ENCODE peak calls at places on chromosomes 11 and 22, in five cellular contexts. V is mucosa of descending colon, H is NB4, O is MM.1S, K is testis. M is an unnamed sample.
A peak's percentile ranks its signal among the peaks of the same experiment; 100 is the strongest.

GRCh38 chr11:115784796-115785521 is 280.7 kb upstream of the CADM1 start:
- DNase-seq in O (no peak), H (no peak), K (peak; percentile 23), V (peak; percentile 28), M (no peak)

GRCh38 chr11:81725691-81726090 is 1008.0 kb downstream of the FAM181B start:
- DNase-seq in O (no peak), V (no peak), H (no peak), K (no peak), M (peak; percentile 8)

GRCh38 chr11:11119917-11120316 is 233.1 kb downstream of the CSNK2A3 start:
- DNase-seq in V (no peak), H (no peak), K (no peak), O (no peak), M (no peak)

GRCh38 chr11:3058753-3059664 is 1.8 kb upstream of the CARS1 start:
- DNase-seq in K (no peak), V (no peak), H (no peak), O (no peak), M (peak; percentile 78)

GRCh38 chr22:50001388-50002231 is 11.0 kb downstream of the IL17REL start:
- DNase-seq in K (no peak), H (no peak), O (no peak), V (no peak), M (no peak)

GRCh38 chr11:86416494-86416893 is 41.8 kb downstream of the CCDC81 start:
- DNase-seq in H (no peak), V (no peak), O (no peak), K (no peak), M (no peak)

GRCh38 chr11:77542296-77542695 is 47.5 kb upstream of the AQP11 start:
- DNase-seq in H (no peak), O (no peak), V (no peak), K (no peak), M (peak; percentile 32)

GRCh38 chr11:2204361-2205213 is 33.0 kb upstream of the TH start:
- DNase-seq in K (no peak), O (no peak), V (peak; percentile 27), H (no peak), M (no peak)

GRCh38 chr11:134544095-134544815 is 132.2 kb upstream of the B3GAT1 start:
- DNase-seq in H (no peak), K (peak; percentile 11), O (no peak), V (no peak), M (no peak)

GRCh38 chr11:109937968-109938367 is 155.2 kb upstream of the ZC3H12C start:
- DNase-seq in H (no peak), O (no peak), V (no peak), K (no peak), M (no peak)

GRCh38 chr11:109940816-109941215 is 152.4 kb upstream of the ZC3H12C start:
- DNase-seq in K (no peak), V (no peak), H (no peak), O (no peak), M (peak; percentile 82)

GRCh38 chr11:109934151-109934550 is 159.0 kb upstream of the ZC3H12C start:
- DNase-seq in K (no peak), V (no peak), O (no peak), H (no peak), M (no peak)

DNA sequence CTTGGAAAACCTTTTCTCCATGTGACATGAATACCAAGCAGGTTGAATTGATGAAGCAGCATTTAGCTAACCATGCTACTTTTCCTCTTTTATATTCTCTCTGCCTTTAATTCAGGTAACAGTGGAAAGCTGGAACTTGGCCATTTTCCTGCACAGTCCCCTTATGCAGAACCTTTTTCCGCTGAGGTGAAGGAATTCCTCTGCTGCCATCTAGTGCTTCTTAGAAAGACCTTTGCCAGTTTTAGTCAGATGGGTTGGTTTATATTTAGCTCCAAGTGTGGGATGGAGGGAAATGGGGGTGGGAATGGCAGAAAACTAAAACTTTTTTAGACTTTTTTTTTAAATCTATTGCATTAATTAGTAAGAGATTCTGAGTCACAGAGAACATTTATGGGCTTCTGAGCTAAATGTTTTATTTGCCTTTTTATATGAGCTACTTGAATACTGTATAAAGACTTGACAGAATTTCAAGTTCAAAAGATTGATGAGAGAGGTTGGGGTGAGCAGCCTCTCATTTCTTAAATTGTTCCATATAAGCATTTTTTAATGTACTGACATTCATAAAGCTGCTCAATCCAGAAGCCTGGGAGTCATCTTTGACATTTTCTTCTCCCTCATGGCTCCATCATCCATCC is 153.9 kb upstream of the ZC3H12C start:
- DNase-seq in O (peak; percentile 49), V (no peak), H (peak; percentile 56), K (peak; percentile 56), M (peak; percentile 90)
- TF ChIP-seq CTCF in O (peak; percentile 55), V (no peak), H (peak; percentile 63), K (peak; percentile 59), M (peak; percentile 77)

DNA sequence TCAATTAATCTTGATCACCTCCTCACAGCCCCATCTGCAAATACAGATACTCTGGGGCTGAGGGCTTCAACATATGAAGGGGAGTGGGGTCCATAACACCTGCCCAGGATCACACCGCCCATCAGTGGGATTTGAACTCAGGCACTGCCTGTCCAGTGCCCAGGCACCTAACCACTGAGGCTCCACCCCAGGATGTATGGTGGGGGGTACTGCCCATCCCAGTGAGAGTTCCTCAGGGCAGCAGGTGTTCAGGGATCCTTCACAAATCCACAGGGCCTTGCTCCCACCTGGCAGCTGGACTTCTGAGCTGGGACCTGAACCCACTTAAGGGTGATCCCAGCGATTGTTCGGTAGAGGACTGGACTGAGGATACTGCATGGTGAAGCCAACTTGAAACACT is 33.2 kb downstream of the PRDM11 start:
- DNase-seq in H (no peak), O (no peak), K (no peak), V (no peak), M (no peak)
- H3K4me3 ChIP-seq in H (peak overlapping the region; percentile 39), O (peak overlapping the region; percentile 52), K (peak overlapping the region; percentile 26), V (no peak overlapping the region), M (peak overlapping the region; percentile 21)

GRCh38 chr11:57335343-57336110 is at the start of gene SSRP1:
- DNase-seq in O (peak; percentile 91), V (peak; percentile 91), K (peak; percentile 93), H (peak; percentile 94), M (peak; percentile 87)
- TF ChIP-seq CTCF in O (peak; percentile 8), V (no peak), K (no peak), H (no peak), M (no peak)

GRCh38 chr11:5937868-5938602 is 4.0 kb upstream of the OR56A3 start:
- DNase-seq in K (peak; percentile 56), H (no peak), O (no peak), V (no peak), M (no peak)

GRCh38 chr11:5941951-5942350 is at the start of gene OR56A3:
- DNase-seq in H (no peak), V (no peak), K (no peak), O (no peak), M (no peak)

GRCh38 chr11:5938603-5938965 is 3.5 kb upstream of the OR56A3 start:
- DNase-seq in K (peak; percentile 66), O (no peak), V (no peak), H (no peak), M (no peak)

DNA sequence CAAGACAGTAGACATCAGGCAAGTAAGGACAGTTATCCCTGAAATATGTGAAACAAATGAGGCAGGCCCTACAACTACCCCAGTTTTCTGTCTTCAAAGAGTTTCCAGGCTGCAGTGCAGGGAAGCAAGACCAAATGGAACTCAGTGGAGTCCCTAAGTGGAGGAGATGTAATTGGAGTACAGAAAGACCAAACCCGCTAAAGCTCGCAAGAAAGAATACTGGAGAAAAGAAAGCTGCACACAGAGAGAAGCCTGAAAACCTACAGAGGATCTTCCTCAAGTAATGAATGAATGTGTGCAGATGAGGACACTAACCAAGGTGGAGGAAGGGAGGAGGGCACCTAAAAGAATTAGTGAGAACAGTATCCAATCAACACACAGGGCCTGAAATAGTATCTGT is 1.3 kb upstream of the OR56A3 start:
- DNase-seq in O (no peak), H (no peak), K (no peak), V (no peak), M (no peak)
- H3K4me3 ChIP-seq in O (no peak overlapping the region), H (no peak overlapping the region), K (no peak overlapping the region), V (no peak overlapping the region), M (no peak overlapping the region)

GRCh38 chr11:46330154-46330886 is 16.9 kb upstream of the DGKZ start:
- DNase-seq in V (no peak), K (no peak), O (no peak), H (peak; percentile 60), M (no peak)

GRCh38 chr11:46331653-46331984 is 15.6 kb upstream of the DGKZ start:
- DNase-seq in V (no peak), K (no peak), O (no peak), H (no peak), M (no peak)

GRCh38 chr11:46330887-46331652 is 16.2 kb upstream of the DGKZ start:
- DNase-seq in H (peak; percentile 69), V (no peak), O (no peak), K (no peak), M (no peak)

GRCh38 chr11:46326813-46327416 is 20.3 kb upstream of the DGKZ start:
- DNase-seq in O (no peak), V (no peak), K (no peak), H (no peak), M (no peak)

DNA sequence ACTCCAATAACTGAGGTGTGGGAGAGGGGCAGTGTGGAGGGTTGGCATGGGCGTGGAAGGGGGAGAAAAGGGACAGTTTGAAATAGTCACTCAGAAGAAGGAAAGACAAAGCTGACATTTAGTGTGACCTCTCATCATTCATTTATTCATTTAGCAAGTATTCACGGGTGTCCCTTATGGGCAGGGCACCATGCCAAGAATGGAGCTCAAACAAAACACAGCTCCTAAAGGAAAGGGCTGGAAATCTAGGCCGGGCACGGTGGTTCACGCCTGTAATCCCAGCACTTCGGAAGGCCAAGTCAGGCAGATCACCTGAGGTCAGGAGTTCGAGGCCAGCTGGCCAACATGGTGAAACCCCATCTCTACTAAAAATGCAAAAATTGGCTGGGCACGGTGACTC is 19.4 kb upstream of the DGKZ start:
- DNase-seq in K (no peak), O (no peak), H (no peak), V (no peak), M (no peak)
- TF ChIP-seq CTCF in K (no peak), O (no peak), H (no peak), V (no peak), M (no peak)

DNA sequence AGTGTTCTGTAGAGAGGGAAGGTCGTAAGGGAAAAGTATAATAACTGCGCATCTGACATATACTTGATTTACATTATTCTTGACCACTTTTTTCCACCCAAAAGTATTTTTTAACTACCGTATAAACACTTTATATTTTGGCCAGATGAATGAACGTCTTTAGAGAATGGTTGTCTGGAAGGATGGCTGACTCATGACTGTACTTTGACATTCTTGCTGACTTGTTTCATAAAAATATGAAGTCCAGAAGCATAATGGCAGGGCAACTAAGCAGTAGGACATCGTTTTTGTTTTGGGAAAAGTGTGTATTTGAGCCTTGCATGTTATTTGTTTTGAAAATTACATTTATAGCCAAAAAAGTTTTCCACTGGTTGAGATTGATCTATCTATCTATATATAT is 110.0 kb downstream of the OSBP2 start:
- DNase-seq in V (no peak), K (no peak), O (no peak), H (no peak), M (no peak)
- H3K4me3 ChIP-seq in V (no peak overlapping the region), K (no peak overlapping the region), O (no peak overlapping the region), H (no peak overlapping the region), M (no peak overlapping the region)

GRCh38 chr22:37564111-37564711 is 3.9 kb downstream of the CDC42EP1 start:
- DNase-seq in K (no peak), V (no peak), O (no peak), H (no peak), M (peak; percentile 93)
- TF ChIP-seq CTCF in K (no peak), V (no peak), O (no peak), H (no peak), M (peak; percentile 27)

DNA sequence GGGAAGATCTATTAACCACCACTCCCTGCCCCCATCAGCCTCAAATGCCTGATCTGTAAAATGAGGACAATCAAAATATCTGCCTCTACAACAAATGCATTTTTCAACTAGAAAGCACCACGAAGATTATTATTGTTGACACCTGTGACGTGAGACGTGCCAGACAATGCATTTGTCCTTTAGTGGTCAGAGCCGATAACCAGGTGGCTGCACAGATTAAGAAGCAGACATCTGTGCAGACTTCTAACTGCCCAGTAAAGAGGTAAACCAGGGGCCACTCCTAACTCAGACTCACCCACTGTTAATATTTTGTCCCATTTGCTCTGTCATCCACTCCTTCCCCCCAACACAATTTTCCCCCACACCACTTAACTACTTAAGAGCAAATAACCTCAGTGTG is 11.7 kb downstream of the PLEKHA7 start:
- DNase-seq in O (no peak), K (no peak), H (no peak), V (no peak), M (no peak)
- H3K4me3 ChIP-seq in O (no peak overlapping the region), K (no peak overlapping the region), H (no peak overlapping the region), V (no peak overlapping the region), M (no peak overlapping the region)

M was measured in fibroblast of pulmonary artery.